ENCODE peak calls at places on chromosomes 7 and 10, in four cellular contexts. Q is astrocyte of the cerebellum, H is MM.1S, U is lower lobe of right lung. G is an unnamed sample.

GRCh38 chr10:74394416-74394969 is 243.5 kb downstream of the ADK start:
- DNase-seq in Q (no peak), H (no peak), U (no peak), G (no peak)

GRCh38 chr7:102306916-102307677 is 20.4 kb downstream of the SH2B2 start:
- DNase-seq in Q (no peak), H (peak), U (peak), G (no peak)

GRCh38 chr10:52213511-52213831 is 100.6 kb upstream of the DKK1 start:
- DNase-seq in Q (no peak), H (no peak), U (no peak), G (peak)

GRCh38 chr10:102398172-102399020 is 2.9 kb downstream of the NFKB2 start:
- DNase-seq in Q (no peak), H (no peak), U (no peak), G (no peak)

GRCh38 chr10:30985552-30985951 is 46.1 kb downstream of the ZNF438 start:
- DNase-seq in Q (no peak), H (no peak), U (no peak), G (peak)

GRCh38 chr10:58888957-58889356 is 287.5 kb upstream of the PHYHIPL start:
- DNase-seq in Q (no peak), H (no peak), U (no peak), G (no peak)

GRCh38 chr7:107564553-107565298 is 955 bp downstream of the DUS4L start:
- DNase-seq in Q (peak), H (no peak), U (no peak), G (peak)

GRCh38 chr10:120765241-120765803 is 85.8 kb upstream of the WDR11 start:
- DNase-seq in Q (no peak), H (no peak), U (no peak), G (no peak)

GRCh38 chr10:132981173-132981555 is 38.8 kb upstream of the CFAP46 start:
- DNase-seq in Q (no peak), H (no peak), U (peak), G (no peak)

GRCh38 chr7:42091461-42092229 is 145.4 kb downstream of the GLI3 start:
- DNase-seq in Q (no peak), H (no peak), U (no peak), G (no peak)

GRCh38 chr10:63630085-63630927 is 109.1 kb downstream of the REEP3 start:
- DNase-seq in Q (peak), H (peak), U (peak), G (peak)

GRCh38 chr7:81925530-81925929 is 155.7 kb upstream of the HGF start:
- DNase-seq in Q (no peak), H (no peak), U (no peak), G (no peak)

GRCh38 chr7:5755704-5756131 is 25.7 kb downstream of the RNF216 start:
- DNase-seq in Q (no peak), H (no peak), U (no peak), G (peak)

DNA sequence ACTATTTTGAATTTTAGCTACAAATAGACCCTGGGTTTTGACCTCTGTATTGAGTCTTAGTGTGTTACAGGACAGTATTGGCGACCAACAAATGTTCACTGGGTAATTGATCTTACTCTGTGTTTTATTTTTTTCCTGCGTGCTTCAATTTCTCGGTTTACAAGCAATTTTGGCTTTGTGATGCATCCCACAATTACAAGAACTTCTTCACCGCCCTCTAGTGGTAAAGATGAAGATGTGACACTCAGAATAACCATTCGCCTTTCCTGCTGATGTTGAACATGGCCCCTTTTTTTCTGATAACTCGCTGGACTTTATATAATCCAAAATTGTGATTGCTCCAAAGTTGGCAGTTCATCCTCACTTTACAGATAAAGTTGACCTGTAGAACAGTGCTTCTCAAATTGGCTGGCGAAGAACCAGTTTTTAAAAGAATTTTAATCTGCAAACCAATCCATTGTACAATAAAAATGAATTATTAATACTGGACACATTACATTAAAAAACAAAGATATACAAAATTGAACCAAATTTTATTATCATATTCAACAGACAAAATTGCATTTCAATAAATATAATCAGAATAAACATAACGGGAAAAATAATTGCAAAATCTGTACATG is 20.2 kb upstream of the SMC3 start:
- DNase-seq in Q (peak), H (peak), U (no peak), G (peak)
- TF ChIP-seq CTCF in Q (peak), H (peak), U (peak), G (peak)

GRCh38 chr7:46772740-46773139 is 809.2 kb downstream of the TNS3 start:
- DNase-seq in Q (no peak), H (no peak), U (no peak), G (no peak)

GRCh38 chr7:46774515-46774914 is 807.4 kb downstream of the TNS3 start:
- DNase-seq in Q (no peak), H (no peak), U (no peak), G (no peak)

GRCh38 chr7:46775776-46776175 is 806.1 kb downstream of the TNS3 start:
- DNase-seq in Q (no peak), H (no peak), U (no peak), G (no peak)

GRCh38 chr7:46775020-46775419 is 806.9 kb downstream of the TNS3 start:
- DNase-seq in Q (no peak), H (no peak), U (no peak), G (no peak)

DNA sequence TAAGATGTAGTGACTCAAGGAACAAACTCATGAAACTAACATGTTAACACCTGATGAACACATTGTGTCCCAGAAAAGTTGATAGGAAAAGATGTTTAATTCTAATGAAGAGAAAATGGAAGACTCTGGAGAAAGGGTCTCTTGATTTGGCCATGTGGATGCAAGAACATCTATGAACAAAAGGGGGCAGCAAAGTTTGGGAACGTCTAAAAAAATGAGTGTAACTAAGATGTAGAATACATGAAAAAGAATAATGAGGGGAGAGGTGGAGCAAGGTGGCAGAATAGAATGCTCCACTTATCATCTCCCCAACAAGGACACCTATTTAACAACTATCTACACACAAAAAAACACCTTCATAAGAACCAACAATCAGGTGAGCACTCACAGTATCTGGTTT is 805.1 kb downstream of the TNS3 start:
- DNase-seq in Q (no peak), H (peak), U (no peak), G (peak)
- TF ChIP-seq CTCF in Q (peak), H (peak), U (peak), G (peak)

GRCh38 chr7:105277341-105277740 is 111.4 kb downstream of the SRPK2 start:
- DNase-seq in Q (peak), H (no peak), U (no peak), G (peak)

GRCh38 chr7:105278973-105279687 is 109.6 kb downstream of the SRPK2 start:
- DNase-seq in Q (no peak), H (no peak), U (no peak), G (no peak)

GRCh38 chr7:105278565-105278964 is 110.2 kb downstream of the SRPK2 start:
- DNase-seq in Q (no peak), H (no peak), U (no peak), G (no peak)

GRCh38 chr7:105281966-105282365 is 106.8 kb downstream of the SRPK2 start:
- DNase-seq in Q (no peak), H (no peak), U (no peak), G (no peak)

GRCh38 chr7:105279688-105280007 is 109.1 kb downstream of the SRPK2 start:
- DNase-seq in Q (no peak), H (no peak), U (no peak), G (no peak)
- TF ChIP-seq CTCF in Q (no peak), H (no peak), U (no peak), G (no peak)

GRCh38 chr7:142587578-142588191 is 161.6 kb upstream of the PRSS1 start:
- DNase-seq in Q (peak), H (peak), U (no peak), G (peak)
- TF ChIP-seq CTCF in Q (peak), H (peak), U (peak), G (peak)

DNA sequence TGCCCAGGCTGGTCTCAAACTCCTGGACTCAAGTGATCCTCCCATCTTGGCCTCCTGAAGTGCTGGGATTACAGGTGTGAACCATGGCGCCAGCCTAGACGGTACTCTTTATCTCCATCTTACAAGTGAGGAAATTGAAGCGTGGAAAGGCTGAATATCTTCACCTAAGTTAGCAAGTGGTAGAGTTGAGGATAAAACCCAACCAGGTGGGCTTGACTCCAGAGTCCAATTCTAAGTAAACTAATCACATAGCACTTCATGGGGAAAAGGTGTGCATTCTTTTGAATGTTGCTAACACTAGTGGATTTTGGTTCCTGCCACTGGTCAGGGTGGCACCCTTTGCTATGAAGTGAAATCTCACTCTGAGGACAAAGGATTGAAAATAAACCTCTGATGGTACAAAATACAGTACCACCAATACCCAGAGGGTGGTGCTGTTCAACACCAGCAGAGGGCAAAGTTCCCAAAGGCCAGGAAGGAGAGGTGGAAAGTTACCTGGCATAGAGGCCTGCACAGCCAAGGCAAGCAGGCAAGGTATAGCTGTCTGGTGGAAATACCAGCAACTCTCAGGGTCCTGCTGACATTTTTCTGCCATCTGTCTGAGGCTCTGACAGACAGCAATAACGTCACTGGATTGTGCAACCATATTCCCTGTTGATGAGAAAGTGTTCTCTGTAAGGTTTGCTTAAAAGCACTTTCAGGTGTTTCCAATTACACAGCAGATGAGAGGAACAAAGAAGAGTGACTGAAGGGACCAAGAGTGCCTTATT is 17.6 kb downstream of the ZDHHC16 start:
- DNase-seq in Q (no peak), H (peak), U (no peak), G (peak)
- TF ChIP-seq CTCF in Q (peak), H (peak), U (peak), G (peak)

G was measured in HFFc6.